ENCODE peak calls at places on chromosomes 3 and 15, in six cellular contexts. E, H, R, V, M and S are unnamed samples.
A peak's percentile ranks its signal among the peaks of the same experiment; 100 is the strongest.

GRCh38 chr3:147408180-147409105 is 722 bp upstream of the ZIC1 start:
- DNase-seq in R (no peak), E (no peak), H (peak; percentile 74), V (no peak), M (no peak), S (no peak)

GRCh38 chr15:80991446-80991845 is 1.8 kb upstream of the MESD start:
- DNase-seq in H (peak; percentile 92), E (no peak), M (peak; percentile 43), V (no peak), R (no peak), S (peak; percentile 24)

GRCh38 chr3:14428087-14429067 is 26.0 kb downstream of the SLC6A6 start:
- DNase-seq in R (no peak), E (no peak), V (peak; percentile 67), M (no peak), H (no peak), S (peak; percentile 33)

GRCh38 chr3:15873415-15873814 is 75.6 kb upstream of the ANKRD28 start:
- DNase-seq in H (no peak), R (no peak), E (no peak), V (no peak), M (no peak), S (no peak)

GRCh38 chr3:66693461-66693912 is 192.7 kb upstream of the LRIG1 start:
- DNase-seq in R (no peak), E (peak; percentile 23), H (peak; percentile 8), M (peak; percentile 44), V (peak; percentile 83), S (peak; percentile 49)

GRCh38 chr15:91855684-91856553 is 2.4 kb downstream of the SLCO3A1 start:
- DNase-seq in V (peak; percentile 77), E (peak; percentile 35), H (peak; percentile 5), M (peak; percentile 73), R (peak; percentile 79), S (no peak)

GRCh38 chr15:58491151-58491473 is 59.3 kb downstream of the LIPC start:
- DNase-seq in H (no peak), M (no peak), E (no peak), R (no peak), V (peak; percentile 40), S (no peak)

GRCh38 chr3:78161736-78162135 is 1121.8 kb downstream of the ROBO2 start:
- DNase-seq in H (no peak), V (no peak), R (no peak), E (no peak), M (no peak), S (no peak)

GRCh38 chr3:118011910-118012309 is 1022.7 kb downstream of the IGSF11 start:
- DNase-seq in M (no peak), H (no peak), R (no peak), V (no peak), E (no peak), S (no peak)

GRCh38 chr15:83014205-83014653 is 2.8 kb upstream of the C15orf40 start:
- DNase-seq in V (no peak), M (no peak), E (no peak), H (no peak), R (no peak), S (no peak)

GRCh38 chr3:189458536-189458935 is 172.7 kb upstream of the TP63 start:
- DNase-seq in V (peak; percentile 10), R (peak; percentile 84), M (no peak), H (no peak), E (peak; percentile 33), S (peak; percentile 2)

GRCh38 chr3:16482770-16483531 is 30.5 kb downstream of the RFTN1 start:
- DNase-seq in V (no peak), H (no peak), E (no peak), M (peak; percentile 35), R (no peak), S (no peak)

GRCh38 chr3:116443096-116443793 is 2.0 kb downstream of the LSAMP start:
- DNase-seq in R (no peak), M (no peak), V (no peak), E (no peak), H (peak; percentile 20), S (peak; percentile 29)

GRCh38 chr3:110413807-110414748 is 657.5 kb upstream of the NECTIN3 start:
- DNase-seq in R (no peak), H (peak; percentile 82), V (no peak), E (no peak), M (no peak), S (peak; percentile 77)

GRCh38 chr3:134058728-134059601 is 29.2 kb upstream of the SLCO2A1 start:
- DNase-seq in E (no peak), M (no peak), R (no peak), V (peak; percentile 44), H (no peak), S (no peak)

GRCh38 chr15:85296615-85297402 is 83.6 kb upstream of the AKAP13 start:
- DNase-seq in M (peak; percentile 78), R (peak; percentile 55), V (peak; percentile 68), H (peak; percentile 81), E (peak; percentile 77), S (peak; percentile 64)

GRCh38 chr3:195708066-195708465 is 12.7 kb upstream of the MUC20 start:
- DNase-seq in V (no peak), M (no peak), E (no peak), H (no peak), R (no peak), S (no peak)

GRCh38 chr3:43870110-43870509 is 179.4 kb downstream of the ABHD5 start:
- DNase-seq in R (peak; percentile 89), V (peak; percentile 61), E (no peak), M (no peak), H (peak; percentile 85), S (peak; percentile 60)

GRCh38 chr3:197331131-197331530 is 32.7 kb upstream of the DLG1 start:
- DNase-seq in R (no peak), H (peak; percentile 30), E (no peak), M (no peak), V (no peak), S (no peak)

GRCh38 chr3:169044341-169045113 is 619.0 kb downstream of the MECOM start:
- DNase-seq in V (no peak), H (peak; percentile 92), R (peak; percentile 47), E (no peak), M (no peak), S (peak; percentile 47)
- H3K27ac ChIP-seq in V (no peak overlapping the region), H (peak overlapping the region; percentile 83), R (peak overlapping the region; percentile 60), E (no peak overlapping the region), M (no peak overlapping the region), S (peak overlapping the region; percentile 54)

GRCh38 chr3:45515999-45516804 is 78.3 kb upstream of the LIMD1 start:
- DNase-seq in V (no peak), E (no peak), M (no peak), R (no peak), H (no peak), S (no peak)

GRCh38 chr3:45516829-45517228 is 77.7 kb upstream of the LIMD1 start:
- DNase-seq in M (no peak), H (no peak), E (no peak), V (no peak), R (no peak), S (peak; percentile 85)

GRCh38 chr3:45510519-45510918 is 84.0 kb upstream of the LIMD1 start:
- DNase-seq in H (no peak), V (no peak), M (no peak), E (no peak), R (no peak), S (no peak)

GRCh38 chr3:45509768-45510129 is 84.8 kb upstream of the LIMD1 start:
- DNase-seq in V (no peak), E (no peak), M (no peak), H (no peak), R (no peak), S (no peak)

GRCh38 chr3:45513041-45513440 is 81.5 kb upstream of the LIMD1 start:
- DNase-seq in R (no peak), V (no peak), H (no peak), M (no peak), E (no peak), S (no peak)
- H3K27ac ChIP-seq in R (no peak overlapping the region), V (no peak overlapping the region), H (no peak overlapping the region), M (no peak overlapping the region), E (no peak overlapping the region), S (no peak overlapping the region)

GRCh38 chr15:66620744-66621344 is 55.0 kb upstream of the LCTL start:
- DNase-seq in R (no peak), M (no peak), E (no peak), H (peak; percentile 15), V (no peak), S (no peak)

GRCh38 chr15:66621491-66622467 is 56.0 kb upstream of the LCTL start:
- DNase-seq in H (peak; percentile 43), V (peak; percentile 8), M (no peak), R (no peak), E (peak; percentile 67), S (peak; percentile 43)

GRCh38 chr15:66622677-66623076 is 56.9 kb upstream of the LCTL start:
- DNase-seq in H (peak; percentile 53), V (no peak), E (no peak), R (no peak), M (peak; percentile 59), S (peak; percentile 15)

GRCh38 chr15:66617137-66618090 is 51.6 kb upstream of the LCTL start:
- DNase-seq in H (peak; percentile 94), M (peak; percentile 66), E (no peak), V (peak; percentile 42), R (no peak), S (peak; percentile 88)

DNA sequence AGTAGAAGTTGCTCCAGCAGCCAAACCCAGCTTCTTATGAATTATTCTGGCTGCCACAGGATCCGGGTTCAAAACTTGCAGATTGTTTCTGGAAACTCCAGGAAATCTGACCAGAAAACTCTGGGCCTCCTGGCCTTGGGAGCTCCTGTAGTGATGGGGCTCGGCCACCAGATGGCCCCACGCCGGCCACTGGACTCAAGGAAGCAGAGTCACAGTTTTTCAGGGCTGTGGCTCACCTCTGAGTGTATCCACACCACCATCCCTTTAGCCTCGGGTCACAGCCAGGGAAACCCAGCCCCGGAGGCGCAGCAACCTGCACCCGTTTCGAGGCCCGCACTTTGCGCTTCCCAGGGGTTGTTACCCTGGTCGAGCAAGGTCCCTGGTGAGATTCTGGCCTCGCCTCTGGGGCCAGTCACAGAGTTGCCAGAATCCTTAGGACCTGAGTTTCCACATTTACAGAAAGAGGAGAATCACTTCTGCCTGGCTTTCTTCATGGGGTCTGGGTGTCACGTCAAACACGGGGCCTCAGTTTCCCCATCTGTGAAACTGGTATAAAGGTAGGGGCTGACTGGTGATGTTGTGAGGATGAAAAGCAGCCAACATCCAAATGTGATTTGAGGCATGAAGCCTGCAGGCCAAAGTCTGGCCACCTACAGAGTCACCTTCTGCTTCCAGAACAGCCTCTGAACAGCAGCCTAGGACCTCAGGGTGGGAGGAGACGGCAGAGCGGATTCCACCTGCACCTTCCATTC is 53.5 kb upstream of the LCTL start:
- DNase-seq in H (peak; percentile 92), E (peak; percentile 88), M (peak; percentile 84), V (peak; percentile 76), R (peak; percentile 65), S (peak; percentile 67)
- H3K27ac ChIP-seq in H (no peak overlapping the region), E (no peak overlapping the region), M (peak overlapping the region; percentile 8), V (peak overlapping the region; percentile 45), R (no peak overlapping the region), S (no peak overlapping the region)

GRCh38 chr15:60152386-60152785 is 148.3 kb downstream of the FOXB1 start:
- DNase-seq in M (no peak), R (no peak), E (no peak), V (no peak), H (no peak), S (no peak)

GRCh38 chr15:60154764-60155163 is 150.7 kb downstream of the FOXB1 start:
- DNase-seq in V (no peak), R (no peak), M (no peak), H (no peak), E (no peak), S (peak; percentile 17)

GRCh38 chr15:60155661-60156060 is 151.6 kb downstream of the FOXB1 start:
- DNase-seq in V (no peak), M (no peak), E (no peak), R (no peak), H (peak; percentile 63), S (peak; percentile 69)
- H3K27ac ChIP-seq in V (peak overlapping the region; percentile 94), M (no peak overlapping the region), E (no peak overlapping the region), R (no peak overlapping the region), H (no peak overlapping the region), S (no peak overlapping the region)

GRCh38 chr3:113214227-113214626 is 2.9 kb downstream of the BOC start:
- DNase-seq in M (no peak), V (no peak), R (no peak), H (no peak), E (no peak), S (no peak)
- H3K27ac ChIP-seq in M (peak overlapping the region; percentile 84), V (peak overlapping the region; percentile 97), R (no peak overlapping the region), H (peak overlapping the region; percentile 81), E (no peak overlapping the region), S (no peak overlapping the region)